ENCODE peak calls at places on chromosome 13, in seven cellular contexts. One of them, this sample, is unnamed.

GRCh38 chr13:24998433-24998832 is 97.5 kb upstream of the PABPC3 start:
- DNase-seq in IMR-90: no peak
- DNase-seq in cardiac fibroblast: no peak
- DNase-seq in fibroblast of lung: no peak
- DNase-seq in pancreas: no peak
- DNase-seq in lung: no peak
- DNase-seq in CD4-positive, alpha-beta T cell: no peak
- DNase-seq in this sample: no peak

GRCh38 chr13:42061943-42062342 is 13.5 kb downstream of the DGKH start:
- DNase-seq in IMR-90: no peak
- DNase-seq in lung: no peak
- DNase-seq in cardiac fibroblast: no peak
- DNase-seq in CD4-positive, alpha-beta T cell: no peak
- DNase-seq in pancreas: no peak
- DNase-seq in fibroblast of lung: no peak
- DNase-seq in this sample: no peak

GRCh38 chr13:31862828-31863227 is 123.5 kb downstream of the RXFP2 start:
- DNase-seq in pancreas: no peak
- DNase-seq in fibroblast of lung: no peak
- DNase-seq in CD4-positive, alpha-beta T cell: no peak
- DNase-seq in IMR-90: no peak
- DNase-seq in lung: no peak
- DNase-seq in cardiac fibroblast: no peak
- DNase-seq in this sample: no peak

GRCh38 chr13:51786425-51787010 is 17.4 kb downstream of the DHRS12 start:
- DNase-seq in cardiac fibroblast: no peak
- DNase-seq in lung: no peak
- DNase-seq in IMR-90: no peak
- DNase-seq in pancreas: no peak
- DNase-seq in fibroblast of lung: no peak
- DNase-seq in CD4-positive, alpha-beta T cell: no peak
- DNase-seq in this sample: no peak

GRCh38 chr13:97889803-97890202 is 63.7 kb upstream of the IPO5 start:
- DNase-seq in IMR-90: no peak
- DNase-seq in CD4-positive, alpha-beta T cell: no peak
- DNase-seq in lung: no peak
- DNase-seq in pancreas: no peak
- DNase-seq in cardiac fibroblast: peak
- DNase-seq in fibroblast of lung: no peak
- DNase-seq in this sample: no peak

GRCh38 chr13:46531953-46532352 is 21.0 kb upstream of the LRCH1 start:
- DNase-seq in pancreas: no peak
- DNase-seq in CD4-positive, alpha-beta T cell: no peak
- DNase-seq in fibroblast of lung: no peak
- DNase-seq in IMR-90: no peak
- DNase-seq in lung: no peak
- DNase-seq in cardiac fibroblast: no peak
- DNase-seq in this sample: no peak

GRCh38 chr13:108269601-108270328 is at the start of gene TNFSF13B:
- DNase-seq in lung: no peak
- DNase-seq in CD4-positive, alpha-beta T cell: peak
- DNase-seq in pancreas: peak
- DNase-seq in cardiac fibroblast: peak
- DNase-seq in IMR-90: peak
- DNase-seq in fibroblast of lung: peak
- DNase-seq in this sample: peak

GRCh38 chr13:103351035-103351828 is 285.0 kb upstream of the SLC10A2 start:
- DNase-seq in CD4-positive, alpha-beta T cell: no peak
- DNase-seq in IMR-90: no peak
- DNase-seq in fibroblast of lung: peak
- DNase-seq in cardiac fibroblast: peak
- DNase-seq in lung: no peak
- DNase-seq in pancreas: peak
- DNase-seq in this sample: peak

GRCh38 chr13:97279913-97280312 is 57.8 kb downstream of the MBNL2 start:
- DNase-seq in lung: no peak
- DNase-seq in fibroblast of lung: peak
- DNase-seq in CD4-positive, alpha-beta T cell: no peak
- DNase-seq in cardiac fibroblast: peak
- DNase-seq in pancreas: no peak
- DNase-seq in IMR-90: peak
- DNase-seq in this sample: no peak

GRCh38 chr13:69168436-69168835 is 939.2 kb upstream of the ATXN8OS start:
- DNase-seq in cardiac fibroblast: no peak
- DNase-seq in lung: no peak
- DNase-seq in IMR-90: no peak
- DNase-seq in pancreas: no peak
- DNase-seq in CD4-positive, alpha-beta T cell: no peak
- DNase-seq in fibroblast of lung: no peak
- DNase-seq in this sample: no peak

GRCh38 chr13:33373624-33374023 is 88.1 kb upstream of the STARD13 start:
- DNase-seq in cardiac fibroblast: no peak
- DNase-seq in fibroblast of lung: no peak
- DNase-seq in IMR-90: no peak
- DNase-seq in pancreas: no peak
- DNase-seq in lung: no peak
- DNase-seq in CD4-positive, alpha-beta T cell: no peak
- DNase-seq in this sample: no peak
- TF ChIP-seq CTCF in cardiac fibroblast: peak
- TF ChIP-seq CTCF in fibroblast of lung: peak
- TF ChIP-seq CTCF in IMR-90: peak
- TF ChIP-seq CTCF in pancreas: no peak
- TF ChIP-seq CTCF in lung: no peak
- TF ChIP-seq CTCF in CD4-positive, alpha-beta T cell: no peak
- TF ChIP-seq CTCF in this sample: no peak

GRCh38 chr13:23572836-23573235 is 2.6 kb downstream of the TNFRSF19 start:
- DNase-seq in IMR-90: no peak
- DNase-seq in pancreas: no peak
- DNase-seq in lung: no peak
- DNase-seq in fibroblast of lung: no peak
- DNase-seq in cardiac fibroblast: no peak
- DNase-seq in CD4-positive, alpha-beta T cell: no peak
- DNase-seq in this sample: no peak

GRCh38 chr13:23570099-23570926 is at the start of gene TNFRSF19:
- DNase-seq in cardiac fibroblast: peak
- DNase-seq in IMR-90: peak
- DNase-seq in pancreas: no peak
- DNase-seq in lung: no peak
- DNase-seq in fibroblast of lung: peak
- DNase-seq in CD4-positive, alpha-beta T cell: no peak
- DNase-seq in this sample: no peak

GRCh38 chr13:23574421-23574820 is 4.2 kb downstream of the TNFRSF19 start:
- DNase-seq in fibroblast of lung: no peak
- DNase-seq in lung: no peak
- DNase-seq in cardiac fibroblast: no peak
- DNase-seq in IMR-90: no peak
- DNase-seq in pancreas: no peak
- DNase-seq in CD4-positive, alpha-beta T cell: no peak
- DNase-seq in this sample: no peak

GRCh38 chr13:23567792-23568480 is 2.3 kb upstream of the TNFRSF19 start:
- DNase-seq in fibroblast of lung: no peak
- DNase-seq in IMR-90: no peak
- DNase-seq in lung: no peak
- DNase-seq in cardiac fibroblast: no peak
- DNase-seq in pancreas: no peak
- DNase-seq in CD4-positive, alpha-beta T cell: no peak
- DNase-seq in this sample: no peak

GRCh38 chr13:23570931-23571330 is 719 bp downstream of the TNFRSF19 start:
- DNase-seq in pancreas: no peak
- DNase-seq in CD4-positive, alpha-beta T cell: no peak
- DNase-seq in lung: no peak
- DNase-seq in cardiac fibroblast: peak
- DNase-seq in IMR-90: peak
- DNase-seq in fibroblast of lung: peak
- DNase-seq in this sample: no peak
- TF ChIP-seq CTCF in pancreas: no peak
- TF ChIP-seq CTCF in CD4-positive, alpha-beta T cell: no peak
- TF ChIP-seq CTCF in lung: no peak
- TF ChIP-seq CTCF in cardiac fibroblast: peak
- TF ChIP-seq CTCF in IMR-90: peak
- TF ChIP-seq CTCF in fibroblast of lung: peak
- TF ChIP-seq CTCF in this sample: no peak

DNA sequence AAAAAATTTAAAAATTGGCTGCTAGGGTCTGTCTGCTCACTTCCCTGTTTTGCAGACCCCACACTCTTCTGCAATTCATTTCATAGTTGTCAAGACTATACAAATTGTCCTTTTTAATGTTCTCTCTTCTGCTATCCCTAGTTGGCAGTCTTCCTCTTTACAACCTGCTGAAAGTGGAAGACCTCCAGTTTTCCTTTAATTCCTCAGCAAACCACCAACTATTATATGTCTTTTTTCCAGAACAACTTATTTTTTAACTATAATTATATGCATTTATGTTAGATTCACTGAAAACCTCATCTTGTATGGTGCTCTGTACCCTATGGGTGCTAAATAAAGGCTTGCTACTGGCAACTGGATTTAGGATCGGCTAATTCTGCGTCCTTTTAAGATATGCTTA is 1.1 kb upstream of the PHF11 start:
- DNase-seq in CD4-positive, alpha-beta T cell: no peak
- DNase-seq in cardiac fibroblast: no peak
- DNase-seq in lung: no peak
- DNase-seq in IMR-90: no peak
- DNase-seq in fibroblast of lung: no peak
- DNase-seq in pancreas: no peak
- DNase-seq in this sample: no peak
- TF ChIP-seq CTCF in CD4-positive, alpha-beta T cell: no peak
- TF ChIP-seq CTCF in cardiac fibroblast: no peak
- TF ChIP-seq CTCF in lung: no peak
- TF ChIP-seq CTCF in IMR-90: no peak
- TF ChIP-seq CTCF in fibroblast of lung: no peak
- TF ChIP-seq CTCF in pancreas: no peak
- TF ChIP-seq CTCF in this sample: no peak

GRCh38 chr13:82356667-82357066 is 1525.6 kb downstream of the SLITRK1 start:
- DNase-seq in cardiac fibroblast: no peak
- DNase-seq in lung: no peak
- DNase-seq in IMR-90: no peak
- DNase-seq in fibroblast of lung: peak
- DNase-seq in CD4-positive, alpha-beta T cell: no peak
- DNase-seq in pancreas: no peak
- DNase-seq in this sample: no peak
- TF ChIP-seq CTCF in cardiac fibroblast: no peak
- TF ChIP-seq CTCF in lung: no peak
- TF ChIP-seq CTCF in IMR-90: no peak
- TF ChIP-seq CTCF in fibroblast of lung: peak
- TF ChIP-seq CTCF in CD4-positive, alpha-beta T cell: no peak
- TF ChIP-seq CTCF in pancreas: no peak
- TF ChIP-seq CTCF in this sample: no peak

DNA sequence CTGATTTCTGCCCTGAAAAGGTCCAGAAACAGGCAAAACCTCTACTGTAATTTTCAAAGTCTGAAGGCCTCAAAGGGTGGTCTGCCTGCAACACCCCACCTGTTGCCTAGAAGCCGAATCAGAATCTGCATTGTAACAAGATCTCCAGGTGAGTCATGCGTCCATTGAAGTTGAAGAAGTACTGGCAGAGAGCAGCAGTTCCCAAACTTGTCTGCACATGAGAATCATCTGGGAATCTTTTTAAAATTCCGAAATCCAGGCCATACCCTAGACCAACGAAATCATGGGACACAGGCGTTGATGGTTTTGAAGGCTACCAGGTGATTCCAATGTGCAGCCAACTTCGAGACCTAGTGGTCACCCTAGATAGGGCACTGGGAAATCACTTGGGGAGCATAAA is 16.0 kb upstream of the CLN5 start:
- DNase-seq in lung: no peak
- DNase-seq in fibroblast of lung: no peak
- DNase-seq in IMR-90: no peak
- DNase-seq in cardiac fibroblast: no peak
- DNase-seq in pancreas: no peak
- DNase-seq in CD4-positive, alpha-beta T cell: no peak
- DNase-seq in this sample: no peak
- TF ChIP-seq CTCF in lung: no peak
- TF ChIP-seq CTCF in fibroblast of lung: no peak
- TF ChIP-seq CTCF in IMR-90: no peak
- TF ChIP-seq CTCF in cardiac fibroblast: no peak
- TF ChIP-seq CTCF in pancreas: no peak
- TF ChIP-seq CTCF in CD4-positive, alpha-beta T cell: no peak
- TF ChIP-seq CTCF in this sample: no peak

GRCh38 chr13:48828962-48829405 is 146.7 kb upstream of the FNDC3A start:
- DNase-seq in IMR-90: peak
- DNase-seq in lung: no peak
- DNase-seq in pancreas: no peak
- DNase-seq in fibroblast of lung: no peak
- DNase-seq in CD4-positive, alpha-beta T cell: no peak
- DNase-seq in cardiac fibroblast: peak
- DNase-seq in this sample: no peak

GRCh38 chr13:48831248-48831647 is 144.5 kb upstream of the FNDC3A start:
- DNase-seq in pancreas: no peak
- DNase-seq in fibroblast of lung: no peak
- DNase-seq in lung: no peak
- DNase-seq in CD4-positive, alpha-beta T cell: no peak
- DNase-seq in IMR-90: peak
- DNase-seq in cardiac fibroblast: peak
- DNase-seq in this sample: no peak

GRCh38 chr13:48827709-48828108 is 148.0 kb upstream of the FNDC3A start:
- DNase-seq in CD4-positive, alpha-beta T cell: no peak
- DNase-seq in cardiac fibroblast: no peak
- DNase-seq in fibroblast of lung: no peak
- DNase-seq in lung: no peak
- DNase-seq in IMR-90: no peak
- DNase-seq in pancreas: no peak
- DNase-seq in this sample: no peak

GRCh38 chr13:48829536-48829935 is 146.2 kb upstream of the FNDC3A start:
- DNase-seq in lung: no peak
- DNase-seq in cardiac fibroblast: no peak
- DNase-seq in IMR-90: no peak
- DNase-seq in CD4-positive, alpha-beta T cell: no peak
- DNase-seq in pancreas: no peak
- DNase-seq in fibroblast of lung: no peak
- DNase-seq in this sample: no peak

DNA sequence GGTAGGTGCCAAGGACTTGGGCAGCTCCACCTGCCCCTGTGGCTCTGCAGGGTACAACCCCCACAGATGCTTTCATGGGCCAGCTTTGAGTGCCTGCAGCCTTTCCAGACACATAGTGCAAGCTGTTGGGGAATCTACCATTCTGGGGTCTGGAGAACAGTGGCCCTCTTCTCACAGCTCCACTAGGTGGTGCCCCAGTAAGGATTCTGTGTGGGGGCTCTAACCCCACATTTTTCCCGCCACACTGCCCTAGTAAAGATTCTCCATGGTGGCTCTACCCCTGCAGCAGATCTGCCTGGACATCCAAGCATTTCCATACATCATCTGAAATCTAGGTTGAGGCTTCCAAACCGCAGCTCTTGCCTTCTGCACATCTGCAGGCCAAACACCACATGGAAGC is 149.7 kb upstream of the FNDC3A start:
- DNase-seq in cardiac fibroblast: no peak
- DNase-seq in pancreas: no peak
- DNase-seq in IMR-90: no peak
- DNase-seq in lung: no peak
- DNase-seq in fibroblast of lung: no peak
- DNase-seq in CD4-positive, alpha-beta T cell: no peak
- DNase-seq in this sample: no peak
- TF ChIP-seq CTCF in cardiac fibroblast: no peak
- TF ChIP-seq CTCF in pancreas: no peak
- TF ChIP-seq CTCF in IMR-90: no peak
- TF ChIP-seq CTCF in lung: no peak
- TF ChIP-seq CTCF in fibroblast of lung: no peak
- TF ChIP-seq CTCF in CD4-positive, alpha-beta T cell: no peak
- TF ChIP-seq CTCF in this sample: no peak

GRCh38 chr13:29991343-29991742 is 140.9 kb upstream of the UBL3 start:
- DNase-seq in CD4-positive, alpha-beta T cell: no peak
- DNase-seq in fibroblast of lung: peak
- DNase-seq in cardiac fibroblast: peak
- DNase-seq in lung: no peak
- DNase-seq in pancreas: no peak
- DNase-seq in IMR-90: peak
- DNase-seq in this sample: no peak
- TF ChIP-seq CTCF in CD4-positive, alpha-beta T cell: no peak
- TF ChIP-seq CTCF in fibroblast of lung: no peak
- TF ChIP-seq CTCF in cardiac fibroblast: no peak
- TF ChIP-seq CTCF in lung: no peak
- TF ChIP-seq CTCF in pancreas: no peak
- TF ChIP-seq CTCF in IMR-90: no peak
- TF ChIP-seq CTCF in this sample: no peak

GRCh38 chr13:95485045-95485517 is 67.4 kb upstream of the CLDN10 start:
- DNase-seq in lung: no peak
- DNase-seq in cardiac fibroblast: peak
- DNase-seq in CD4-positive, alpha-beta T cell: no peak
- DNase-seq in fibroblast of lung: peak
- DNase-seq in IMR-90: peak
- DNase-seq in pancreas: no peak
- DNase-seq in this sample: no peak
- TF ChIP-seq CTCF in lung: no peak
- TF ChIP-seq CTCF in cardiac fibroblast: peak
- TF ChIP-seq CTCF in CD4-positive, alpha-beta T cell: no peak
- TF ChIP-seq CTCF in fibroblast of lung: no peak
- TF ChIP-seq CTCF in IMR-90: no peak
- TF ChIP-seq CTCF in pancreas: no peak
- TF ChIP-seq CTCF in this sample: no peak

This sample was measured in transverse colon.